ENCODE peak calls at places on chromosomes 13 and 19, in five cellular contexts. B is A549; E is AG08395; P is uterus; X is stimulated activated CD4-positive, alpha-beta T cell treated with anti-CD3 and anti-CD28 coated beads, Interleukin-2, amount 100 ng/mL, for 48 hours. A is an unnamed sample.

GRCh38 chr13:79519252-79519651 is 38.3 kb downstream of the NDFIP2 start:
- DNase-seq in B (no peak), E (peak), P (no peak), X (no peak), A (no peak)

GRCh38 chr13:75547917-75548316 is 1.7 kb upstream of the UCHL3 start:
- DNase-seq in B (no peak), E (no peak), P (no peak), X (no peak), A (peak)

GRCh38 chr13:75857291-75857690 is 221.2 kb downstream of the LMO7 start:
- DNase-seq in B (no peak), E (no peak), P (no peak), X (no peak), A (no peak)

GRCh38 chr13:78443839-78444238 is 159.5 kb downstream of the POU4F1 start:
- DNase-seq in B (no peak), E (no peak), P (no peak), X (no peak), A (no peak)

GRCh38 chr19:35669974-35670373 is 3.7 kb downstream of the UPK1A start:
- DNase-seq in B (no peak), E (no peak), P (no peak), X (no peak), A (no peak)

GRCh38 chr13:98368019-98368418 is 190.9 kb upstream of the RNF113B start:
- DNase-seq in B (no peak), E (peak), P (no peak), X (no peak), A (no peak)

GRCh38 chr19:12946092-12946845 is 607 bp downstream of the RAD23A start:
- DNase-seq in B (no peak), E (peak), P (peak), X (peak), A (peak)

GRCh38 chr13:29594310-29594709 is 1.2 kb downstream of the SLC7A1 start:
- DNase-seq in B (peak), E (peak), P (peak), X (peak), A (peak)

GRCh38 chr13:78606471-78607408 is 3.4 kb upstream of the POU4F1 start:
- DNase-seq in B (no peak), E (no peak), P (no peak), X (no peak), A (no peak)

GRCh38 chr13:110123041-110123809 is 183.7 kb downstream of the COL4A1 start:
- DNase-seq in B (no peak), E (no peak), P (no peak), X (no peak), A (no peak)

GRCh38 chr13:77896536-77896935 is 22.1 kb downstream of the EDNRB start:
- DNase-seq in B (no peak), E (no peak), P (peak), X (no peak), A (peak)

GRCh38 chr19:294819-295686 is 3.9 kb upstream of the PLPP2 start:
- DNase-seq in B (peak), E (peak), P (peak), X (peak), A (no peak)